ENCODE peak calls at places on chromosomes 5 and 9, in five cellular contexts. One of them, this sample, is unnamed.

GRCh38 chr5:114101153-114101552 is 260.7 kb upstream of the KCNN2 start:
- DNase-seq in activated CD8-positive, alpha-beta T cell treated with anti-CD3 and anti-CD28 coated beads for 36 hours: peak
- DNase-seq in cardiac muscle cell: peak
- DNase-seq in fibroblast of the aortic adventitia: peak
- DNase-seq in IMR-90: peak
- DNase-seq in this sample: peak

GRCh38 chr5:135857630-135858311 is 23.3 kb downstream of the SLC25A48 start:
- DNase-seq in IMR-90: no peak
- DNase-seq in cardiac muscle cell: no peak
- DNase-seq in fibroblast of the aortic adventitia: no peak
- DNase-seq in activated CD8-positive, alpha-beta T cell treated with anti-CD3 and anti-CD28 coated beads for 36 hours: no peak
- DNase-seq in this sample: no peak

GRCh38 chr9:136238342-136238732 is 7.3 kb downstream of the QSOX2 start:
- DNase-seq in activated CD8-positive, alpha-beta T cell treated with anti-CD3 and anti-CD28 coated beads for 36 hours: no peak
- DNase-seq in fibroblast of the aortic adventitia: no peak
- DNase-seq in IMR-90: no peak
- DNase-seq in cardiac muscle cell: no peak
- DNase-seq in this sample: no peak

GRCh38 chr5:23994581-23995370 is 487.4 kb downstream of the PRDM9 start:
- DNase-seq in IMR-90: no peak
- DNase-seq in cardiac muscle cell: no peak
- DNase-seq in activated CD8-positive, alpha-beta T cell treated with anti-CD3 and anti-CD28 coated beads for 36 hours: no peak
- DNase-seq in fibroblast of the aortic adventitia: no peak
- DNase-seq in this sample: no peak

GRCh38 chr9:92740015-92740408 is 24.6 kb downstream of the BICD2 start:
- DNase-seq in IMR-90: peak
- DNase-seq in fibroblast of the aortic adventitia: peak
- DNase-seq in activated CD8-positive, alpha-beta T cell treated with anti-CD3 and anti-CD28 coated beads for 36 hours: no peak
- DNase-seq in cardiac muscle cell: no peak
- DNase-seq in this sample: no peak

GRCh38 chr9:93240891-93241334 is 57.0 kb downstream of the WNK2 start:
- DNase-seq in fibroblast of the aortic adventitia: no peak
- DNase-seq in IMR-90: no peak
- DNase-seq in activated CD8-positive, alpha-beta T cell treated with anti-CD3 and anti-CD28 coated beads for 36 hours: no peak
- DNase-seq in cardiac muscle cell: no peak
- DNase-seq in this sample: no peak

GRCh38 chr9:129162901-129163670 is 15.0 kb downstream of the IER5L start:
- DNase-seq in fibroblast of the aortic adventitia: no peak
- DNase-seq in cardiac muscle cell: no peak
- DNase-seq in activated CD8-positive, alpha-beta T cell treated with anti-CD3 and anti-CD28 coated beads for 36 hours: no peak
- DNase-seq in IMR-90: peak
- DNase-seq in this sample: peak

GRCh38 chr5:59757442-59757841 is 136.1 kb downstream of the PDE4D start:
- DNase-seq in fibroblast of the aortic adventitia: no peak
- DNase-seq in activated CD8-positive, alpha-beta T cell treated with anti-CD3 and anti-CD28 coated beads for 36 hours: no peak
- DNase-seq in cardiac muscle cell: no peak
- DNase-seq in IMR-90: no peak
- DNase-seq in this sample: no peak

GRCh38 chr5:72441861-72442540 is 65.2 kb downstream of the ZNF366 start:
- DNase-seq in activated CD8-positive, alpha-beta T cell treated with anti-CD3 and anti-CD28 coated beads for 36 hours: no peak
- DNase-seq in cardiac muscle cell: no peak
- DNase-seq in fibroblast of the aortic adventitia: peak
- DNase-seq in IMR-90: peak
- DNase-seq in this sample: peak

GRCh38 chr9:75914936-75915335 is 24.5 kb downstream of the PCSK5 start:
- DNase-seq in IMR-90: no peak
- DNase-seq in activated CD8-positive, alpha-beta T cell treated with anti-CD3 and anti-CD28 coated beads for 36 hours: no peak
- DNase-seq in cardiac muscle cell: no peak
- DNase-seq in fibroblast of the aortic adventitia: no peak
- DNase-seq in this sample: no peak

GRCh38 chr9:75921403-75922127 is 31.1 kb downstream of the PCSK5 start:
- DNase-seq in cardiac muscle cell: no peak
- DNase-seq in fibroblast of the aortic adventitia: no peak
- DNase-seq in IMR-90: no peak
- DNase-seq in activated CD8-positive, alpha-beta T cell treated with anti-CD3 and anti-CD28 coated beads for 36 hours: no peak
- DNase-seq in this sample: no peak

GRCh38 chr9:75918909-75919308 is 28.4 kb downstream of the PCSK5 start:
- DNase-seq in cardiac muscle cell: no peak
- DNase-seq in fibroblast of the aortic adventitia: no peak
- DNase-seq in IMR-90: no peak
- DNase-seq in activated CD8-positive, alpha-beta T cell treated with anti-CD3 and anti-CD28 coated beads for 36 hours: no peak
- DNase-seq in this sample: no peak

GRCh38 chr9:75914002-75914401 is 23.5 kb downstream of the PCSK5 start:
- DNase-seq in fibroblast of the aortic adventitia: no peak
- DNase-seq in IMR-90: no peak
- DNase-seq in cardiac muscle cell: no peak
- DNase-seq in activated CD8-positive, alpha-beta T cell treated with anti-CD3 and anti-CD28 coated beads for 36 hours: no peak
- DNase-seq in this sample: no peak

GRCh38 chr9:75918154-75918553 is 27.7 kb downstream of the PCSK5 start:
- DNase-seq in activated CD8-positive, alpha-beta T cell treated with anti-CD3 and anti-CD28 coated beads for 36 hours: peak
- DNase-seq in cardiac muscle cell: no peak
- DNase-seq in IMR-90: no peak
- DNase-seq in fibroblast of the aortic adventitia: no peak
- DNase-seq in this sample: no peak
- TF ChIP-seq CTCF in activated CD8-positive, alpha-beta T cell treated with anti-CD3 and anti-CD28 coated beads for 36 hours: no peak
- TF ChIP-seq CTCF in cardiac muscle cell: no peak
- TF ChIP-seq CTCF in IMR-90: no peak
- TF ChIP-seq CTCF in fibroblast of the aortic adventitia: no peak
- TF ChIP-seq CTCF in this sample: no peak

GRCh38 chr5:107801061-107801460 is 130.3 kb upstream of the EFNA5 start:
- DNase-seq in activated CD8-positive, alpha-beta T cell treated with anti-CD3 and anti-CD28 coated beads for 36 hours: no peak
- DNase-seq in cardiac muscle cell: no peak
- DNase-seq in IMR-90: no peak
- DNase-seq in fibroblast of the aortic adventitia: no peak
- DNase-seq in this sample: no peak
- TF ChIP-seq CTCF in activated CD8-positive, alpha-beta T cell treated with anti-CD3 and anti-CD28 coated beads for 36 hours: no peak
- TF ChIP-seq CTCF in cardiac muscle cell: no peak
- TF ChIP-seq CTCF in IMR-90: no peak
- TF ChIP-seq CTCF in fibroblast of the aortic adventitia: no peak
- TF ChIP-seq CTCF in this sample: no peak

GRCh38 chr5:93252165-93252564 is 328.9 kb downstream of the NR2F1-AS1 start:
- DNase-seq in fibroblast of the aortic adventitia: no peak
- DNase-seq in activated CD8-positive, alpha-beta T cell treated with anti-CD3 and anti-CD28 coated beads for 36 hours: no peak
- DNase-seq in cardiac muscle cell: no peak
- DNase-seq in IMR-90: no peak
- DNase-seq in this sample: no peak
- TF ChIP-seq CTCF in fibroblast of the aortic adventitia: no peak
- TF ChIP-seq CTCF in activated CD8-positive, alpha-beta T cell treated with anti-CD3 and anti-CD28 coated beads for 36 hours: no peak
- TF ChIP-seq CTCF in cardiac muscle cell: no peak
- TF ChIP-seq CTCF in IMR-90: no peak
- TF ChIP-seq CTCF in this sample: peak

DNA sequence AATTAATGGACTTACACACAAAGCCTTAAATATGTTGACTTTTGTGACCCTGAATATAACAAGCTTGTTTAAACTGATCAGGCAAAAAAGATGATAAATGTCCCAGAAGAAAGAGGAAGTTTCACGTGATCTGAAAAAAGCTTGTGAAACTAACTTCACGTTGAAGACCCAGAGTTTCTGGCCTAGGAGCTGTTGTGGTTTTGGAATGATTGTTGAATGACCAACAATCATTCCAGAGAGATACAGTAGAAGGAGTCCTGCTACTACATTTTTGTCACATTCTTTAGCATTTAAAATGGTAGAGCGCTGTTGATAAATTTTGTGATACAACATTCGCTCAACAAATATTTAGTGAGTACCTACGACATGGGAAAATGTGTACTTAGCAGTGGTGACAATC is 143.1 kb upstream of the FBN2 start:
- DNase-seq in IMR-90: no peak
- DNase-seq in activated CD8-positive, alpha-beta T cell treated with anti-CD3 and anti-CD28 coated beads for 36 hours: no peak
- DNase-seq in cardiac muscle cell: no peak
- DNase-seq in fibroblast of the aortic adventitia: no peak
- DNase-seq in this sample: no peak
- TF ChIP-seq CTCF in IMR-90: no peak
- TF ChIP-seq CTCF in activated CD8-positive, alpha-beta T cell treated with anti-CD3 and anti-CD28 coated beads for 36 hours: no peak
- TF ChIP-seq CTCF in cardiac muscle cell: no peak
- TF ChIP-seq CTCF in fibroblast of the aortic adventitia: no peak
- TF ChIP-seq CTCF in this sample: no peak

DNA sequence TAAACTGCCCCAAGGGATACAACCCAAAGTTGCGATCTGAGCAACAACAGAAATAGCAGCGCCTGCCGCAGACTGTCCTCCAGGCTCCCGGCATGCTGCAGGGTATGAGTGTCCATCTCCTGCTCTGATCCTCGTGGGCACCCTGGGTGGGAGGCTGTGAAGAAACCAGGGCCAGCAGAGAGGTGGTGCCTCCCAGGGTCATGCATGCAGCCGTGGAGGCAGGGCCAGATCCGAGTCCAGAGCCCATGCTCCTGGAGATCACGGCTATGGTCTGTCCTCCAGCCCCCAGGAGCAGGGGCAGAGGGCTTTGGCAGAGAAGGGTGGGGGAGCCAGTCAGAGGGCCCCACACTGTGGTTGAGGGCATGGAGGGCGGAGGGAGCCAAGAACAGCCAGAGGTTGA is 29.0 kb downstream of the HRH2 start:
- DNase-seq in cardiac muscle cell: no peak
- DNase-seq in IMR-90: no peak
- DNase-seq in activated CD8-positive, alpha-beta T cell treated with anti-CD3 and anti-CD28 coated beads for 36 hours: no peak
- DNase-seq in fibroblast of the aortic adventitia: no peak
- DNase-seq in this sample: no peak
- TF ChIP-seq CTCF in cardiac muscle cell: no peak
- TF ChIP-seq CTCF in IMR-90: no peak
- TF ChIP-seq CTCF in activated CD8-positive, alpha-beta T cell treated with anti-CD3 and anti-CD28 coated beads for 36 hours: no peak
- TF ChIP-seq CTCF in fibroblast of the aortic adventitia: no peak
- TF ChIP-seq CTCF in this sample: no peak

GRCh38 chr5:38753776-38754175 is 92.0 kb upstream of the OSMR start:
- DNase-seq in activated CD8-positive, alpha-beta T cell treated with anti-CD3 and anti-CD28 coated beads for 36 hours: no peak
- DNase-seq in cardiac muscle cell: no peak
- DNase-seq in fibroblast of the aortic adventitia: no peak
- DNase-seq in IMR-90: no peak
- DNase-seq in this sample: no peak

GRCh38 chr5:38752622-38753021 is 93.2 kb upstream of the OSMR start:
- DNase-seq in cardiac muscle cell: no peak
- DNase-seq in activated CD8-positive, alpha-beta T cell treated with anti-CD3 and anti-CD28 coated beads for 36 hours: no peak
- DNase-seq in IMR-90: no peak
- DNase-seq in fibroblast of the aortic adventitia: no peak
- DNase-seq in this sample: peak

GRCh38 chr5:38755171-38755570 is 90.6 kb upstream of the OSMR start:
- DNase-seq in fibroblast of the aortic adventitia: peak
- DNase-seq in cardiac muscle cell: no peak
- DNase-seq in IMR-90: peak
- DNase-seq in activated CD8-positive, alpha-beta T cell treated with anti-CD3 and anti-CD28 coated beads for 36 hours: no peak
- DNase-seq in this sample: peak

GRCh38 chr5:38749861-38750260 is 96.0 kb upstream of the OSMR start:
- DNase-seq in fibroblast of the aortic adventitia: no peak
- DNase-seq in cardiac muscle cell: no peak
- DNase-seq in activated CD8-positive, alpha-beta T cell treated with anti-CD3 and anti-CD28 coated beads for 36 hours: no peak
- DNase-seq in IMR-90: no peak
- DNase-seq in this sample: no peak

DNA sequence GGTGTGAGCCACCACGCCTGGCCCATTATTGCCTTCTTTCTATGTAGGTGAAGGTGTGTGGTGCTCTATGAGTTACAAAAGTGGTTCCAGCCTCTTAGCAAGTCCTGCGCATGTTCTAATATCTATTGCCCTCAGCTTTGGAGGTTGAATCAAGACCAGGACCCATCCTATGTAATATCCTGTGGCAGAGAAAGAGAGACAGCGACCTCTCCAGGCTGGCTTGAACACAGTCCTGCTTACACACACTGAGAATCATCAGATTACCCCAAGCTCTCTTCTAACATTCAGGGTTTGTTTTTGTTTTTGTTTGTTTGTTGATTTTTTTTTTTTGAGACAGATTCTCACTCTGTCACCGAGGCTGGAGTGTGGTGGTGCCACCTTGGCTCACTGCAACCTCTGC is 94.7 kb upstream of the OSMR start:
- DNase-seq in IMR-90: no peak
- DNase-seq in cardiac muscle cell: no peak
- DNase-seq in activated CD8-positive, alpha-beta T cell treated with anti-CD3 and anti-CD28 coated beads for 36 hours: no peak
- DNase-seq in fibroblast of the aortic adventitia: no peak
- DNase-seq in this sample: peak
- TF ChIP-seq CTCF in IMR-90: no peak
- TF ChIP-seq CTCF in cardiac muscle cell: peak
- TF ChIP-seq CTCF in activated CD8-positive, alpha-beta T cell treated with anti-CD3 and anti-CD28 coated beads for 36 hours: no peak
- TF ChIP-seq CTCF in fibroblast of the aortic adventitia: no peak
- TF ChIP-seq CTCF in this sample: peak

DNA sequence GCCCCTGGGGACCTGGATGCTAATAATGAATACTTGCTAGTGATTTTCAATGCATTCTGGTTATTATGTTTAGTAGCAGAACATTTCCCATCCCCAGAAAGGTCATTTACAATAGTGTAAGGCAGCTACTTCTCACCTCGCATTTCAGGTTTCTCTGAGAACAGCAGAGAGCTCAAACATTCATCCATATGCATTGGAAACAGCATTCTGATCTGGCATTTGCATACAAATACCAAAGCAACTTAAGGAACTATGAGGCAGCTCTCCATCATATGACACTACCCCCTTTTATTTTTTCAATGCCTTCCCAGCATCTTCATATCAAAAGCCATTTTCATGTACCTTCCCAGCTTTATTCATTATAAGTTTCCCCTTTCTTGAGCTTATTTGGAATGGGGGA is 6.4 kb downstream of the PPP2R2B start:
- DNase-seq in fibroblast of the aortic adventitia: no peak
- DNase-seq in IMR-90: no peak
- DNase-seq in cardiac muscle cell: no peak
- DNase-seq in activated CD8-positive, alpha-beta T cell treated with anti-CD3 and anti-CD28 coated beads for 36 hours: no peak
- DNase-seq in this sample: no peak
- TF ChIP-seq CTCF in fibroblast of the aortic adventitia: no peak
- TF ChIP-seq CTCF in IMR-90: no peak
- TF ChIP-seq CTCF in cardiac muscle cell: no peak
- TF ChIP-seq CTCF in activated CD8-positive, alpha-beta T cell treated with anti-CD3 and anti-CD28 coated beads for 36 hours: no peak
- TF ChIP-seq CTCF in this sample: no peak

This sample was measured in fibroblast of villous mesenchyme.